ENCODE peak calls at places on chromosomes 2 and 18, in ten cellular contexts. One of them, this sample, is unnamed.
A peak's percentile ranks its signal among the peaks of the same experiment; 100 is the strongest.

GRCh38 chr2:193836424-193836823 is 1641.7 kb upstream of the TMEFF2 start:
- DNase-seq in psoas muscle: no peak
- DNase-seq in CD4-positive, CD25-positive, alpha-beta regulatory T cell: no peak
- DNase-seq in MM.1S: no peak
- DNase-seq in stomach: no peak
- DNase-seq in heart right ventricle: no peak
- DNase-seq in adrenal gland: no peak
- DNase-seq in sigmoid colon: no peak
- DNase-seq in Panc1: no peak
- DNase-seq in HAP-1: no peak
- DNase-seq in this sample: no peak

GRCh38 chr18:26421503-26421902 is 126.8 kb downstream of the KCTD1 start:
- DNase-seq in adrenal gland: no peak
- DNase-seq in MM.1S: no peak
- DNase-seq in heart right ventricle: no peak
- DNase-seq in HAP-1: no peak
- DNase-seq in psoas muscle: no peak
- DNase-seq in CD4-positive, CD25-positive, alpha-beta regulatory T cell: no peak
- DNase-seq in sigmoid colon: peak; percentile 26
- DNase-seq in stomach: no peak
- DNase-seq in Panc1: no peak
- DNase-seq in this sample: no peak

GRCh38 chr2:221492606-221493005 is 79.5 kb downstream of the EPHA4 start:
- DNase-seq in MM.1S: no peak
- DNase-seq in heart right ventricle: no peak
- DNase-seq in sigmoid colon: no peak
- DNase-seq in Panc1: no peak
- DNase-seq in HAP-1: no peak
- DNase-seq in CD4-positive, CD25-positive, alpha-beta regulatory T cell: no peak
- DNase-seq in psoas muscle: no peak
- DNase-seq in stomach: no peak
- DNase-seq in adrenal gland: no peak
- DNase-seq in this sample: no peak

GRCh38 chr2:216057688-216058193 is 23.9 kb downstream of the PECR start:
- DNase-seq in adrenal gland: no peak
- DNase-seq in heart right ventricle: no peak
- DNase-seq in CD4-positive, CD25-positive, alpha-beta regulatory T cell: peak; percentile 69
- DNase-seq in sigmoid colon: no peak
- DNase-seq in Panc1: no peak
- DNase-seq in psoas muscle: no peak
- DNase-seq in stomach: peak; percentile 40
- DNase-seq in MM.1S: peak; percentile 91
- DNase-seq in HAP-1: no peak
- DNase-seq in this sample: no peak

GRCh38 chr2:27966466-27966865 is 75.9 kb downstream of the BABAM2 start:
- DNase-seq in MM.1S: no peak
- DNase-seq in heart right ventricle: peak; percentile 21
- DNase-seq in Panc1: no peak
- DNase-seq in psoas muscle: peak; percentile 37
- DNase-seq in sigmoid colon: no peak
- DNase-seq in CD4-positive, CD25-positive, alpha-beta regulatory T cell: no peak
- DNase-seq in adrenal gland: no peak
- DNase-seq in stomach: no peak
- DNase-seq in HAP-1: no peak
- DNase-seq in this sample: no peak

GRCh38 chr2:70340921-70341765 is 39.3 kb upstream of the FAM136A start:
- DNase-seq in psoas muscle: no peak
- DNase-seq in MM.1S: peak; percentile 50
- DNase-seq in CD4-positive, CD25-positive, alpha-beta regulatory T cell: peak; percentile 21
- DNase-seq in sigmoid colon: no peak
- DNase-seq in Panc1: peak; percentile 39
- DNase-seq in HAP-1: peak; percentile 65
- DNase-seq in heart right ventricle: peak; percentile 9
- DNase-seq in adrenal gland: peak; percentile 24
- DNase-seq in stomach: no peak
- DNase-seq in this sample: no peak

GRCh38 chr2:222743263-222743865 is 71.9 kb downstream of the MOGAT1 start:
- DNase-seq in CD4-positive, CD25-positive, alpha-beta regulatory T cell: no peak
- DNase-seq in Panc1: no peak
- DNase-seq in MM.1S: no peak
- DNase-seq in stomach: no peak
- DNase-seq in psoas muscle: no peak
- DNase-seq in sigmoid colon: no peak
- DNase-seq in heart right ventricle: no peak
- DNase-seq in HAP-1: no peak
- DNase-seq in adrenal gland: peak; percentile 34
- DNase-seq in this sample: no peak

GRCh38 chr2:238143239-238143951 is 4.9 kb downstream of the KLHL30 start:
- DNase-seq in CD4-positive, CD25-positive, alpha-beta regulatory T cell: no peak
- DNase-seq in heart right ventricle: peak; percentile 60
- DNase-seq in psoas muscle: peak; percentile 97
- DNase-seq in MM.1S: no peak
- DNase-seq in Panc1: peak; percentile 38
- DNase-seq in stomach: no peak
- DNase-seq in HAP-1: no peak
- DNase-seq in adrenal gland: no peak
- DNase-seq in sigmoid colon: no peak
- DNase-seq in this sample: peak; percentile 77

GRCh38 chr2:101041413-101041812 is 39.3 kb downstream of the RPL31 start:
- DNase-seq in psoas muscle: no peak
- DNase-seq in HAP-1: no peak
- DNase-seq in adrenal gland: no peak
- DNase-seq in Panc1: no peak
- DNase-seq in CD4-positive, CD25-positive, alpha-beta regulatory T cell: no peak
- DNase-seq in heart right ventricle: no peak
- DNase-seq in sigmoid colon: no peak
- DNase-seq in MM.1S: no peak
- DNase-seq in stomach: no peak
- DNase-seq in this sample: no peak

GRCh38 chr2:126288362-126288761 is 367.6 kb upstream of the GYPC start:
- DNase-seq in adrenal gland: no peak
- DNase-seq in CD4-positive, CD25-positive, alpha-beta regulatory T cell: no peak
- DNase-seq in sigmoid colon: no peak
- DNase-seq in Panc1: no peak
- DNase-seq in MM.1S: no peak
- DNase-seq in HAP-1: no peak
- DNase-seq in psoas muscle: no peak
- DNase-seq in stomach: no peak
- DNase-seq in heart right ventricle: no peak
- DNase-seq in this sample: no peak

GRCh38 chr2:233821709-233822100 is 32.6 kb downstream of the HJURP start:
- DNase-seq in psoas muscle: no peak
- DNase-seq in HAP-1: peak; percentile 3
- DNase-seq in MM.1S: no peak
- DNase-seq in heart right ventricle: no peak
- DNase-seq in stomach: no peak
- DNase-seq in Panc1: no peak
- DNase-seq in CD4-positive, CD25-positive, alpha-beta regulatory T cell: no peak
- DNase-seq in sigmoid colon: peak; percentile 25
- DNase-seq in adrenal gland: no peak
- DNase-seq in this sample: no peak

GRCh38 chr2:62787381-62787780 is 81.9 kb downstream of the EHBP1 start:
- DNase-seq in sigmoid colon: no peak
- DNase-seq in CD4-positive, CD25-positive, alpha-beta regulatory T cell: peak; percentile 4
- DNase-seq in adrenal gland: no peak
- DNase-seq in psoas muscle: no peak
- DNase-seq in HAP-1: peak; percentile 14
- DNase-seq in heart right ventricle: no peak
- DNase-seq in Panc1: peak; percentile 24
- DNase-seq in stomach: no peak
- DNase-seq in MM.1S: peak; percentile 30
- DNase-seq in this sample: no peak

GRCh38 chr18:63322908-63323634 is 3.5 kb upstream of the BCL2 start:
- DNase-seq in HAP-1: peak; percentile 74
- DNase-seq in CD4-positive, CD25-positive, alpha-beta regulatory T cell: peak; percentile 68
- DNase-seq in stomach: peak; percentile 51
- DNase-seq in psoas muscle: no peak
- DNase-seq in MM.1S: peak; percentile 74
- DNase-seq in sigmoid colon: peak; percentile 80
- DNase-seq in adrenal gland: peak; percentile 54
- DNase-seq in Panc1: peak; percentile 32
- DNase-seq in heart right ventricle: peak; percentile 74
- DNase-seq in this sample: peak; percentile 63

GRCh38 chr2:214542866-214543265 is 132.0 kb downstream of the VWC2L start:
- DNase-seq in sigmoid colon: no peak
- DNase-seq in adrenal gland: no peak
- DNase-seq in MM.1S: no peak
- DNase-seq in stomach: no peak
- DNase-seq in psoas muscle: no peak
- DNase-seq in Panc1: no peak
- DNase-seq in heart right ventricle: no peak
- DNase-seq in CD4-positive, CD25-positive, alpha-beta regulatory T cell: no peak
- DNase-seq in HAP-1: no peak
- DNase-seq in this sample: no peak

DNA sequence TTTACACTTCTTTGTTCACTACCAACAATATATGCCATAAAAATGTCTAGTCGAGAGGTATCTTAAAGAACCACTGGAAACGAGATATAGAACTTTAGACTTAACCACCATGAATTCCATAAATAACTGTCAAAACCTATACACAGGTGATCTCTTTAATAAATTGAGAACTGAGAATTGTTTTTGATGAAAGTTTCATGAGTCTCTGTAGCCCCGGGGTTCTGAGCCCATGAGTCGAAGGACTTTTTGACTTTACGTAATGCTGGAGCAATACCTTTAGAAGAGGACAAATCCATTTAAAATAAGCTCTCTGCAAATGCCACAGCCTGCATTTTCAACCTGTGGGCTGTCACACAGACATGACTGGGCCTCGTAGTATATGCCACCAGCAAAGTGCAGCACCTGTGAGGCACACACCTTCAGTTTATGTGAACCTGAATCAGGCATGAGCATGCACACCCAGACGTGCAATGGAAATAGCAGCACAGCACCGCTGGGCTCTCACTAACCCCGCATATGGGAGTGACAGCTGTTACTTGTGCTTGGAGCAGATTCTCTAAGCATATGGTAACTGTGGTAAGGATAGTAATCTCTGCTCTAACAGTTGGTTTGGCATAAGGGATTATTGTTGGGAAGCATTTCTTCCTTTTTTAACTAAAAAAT is 383.2 kb downstream of the SOCS6 start:
- DNase-seq in sigmoid colon: no peak
- DNase-seq in heart right ventricle: no peak
- DNase-seq in CD4-positive, CD25-positive, alpha-beta regulatory T cell: peak; percentile 53
- DNase-seq in HAP-1: no peak
- DNase-seq in psoas muscle: no peak
- DNase-seq in adrenal gland: no peak
- DNase-seq in stomach: no peak
- DNase-seq in Panc1: no peak
- DNase-seq in MM.1S: peak; percentile 75
- DNase-seq in this sample: no peak
- H3K9me3 ChIP-seq in sigmoid colon: no peaks in the 10 kb centered on the region
- H3K9me3 ChIP-seq in heart right ventricle: peaks cover 14% of the 10 kb centered on the region
- H3K9me3 ChIP-seq in CD4-positive, CD25-positive, alpha-beta regulatory T cell: peaks cover 16% of the 10 kb centered on the region
- H3K9me3 ChIP-seq in HAP-1: no peaks in the 10 kb centered on the region
- H3K9me3 ChIP-seq in psoas muscle: peaks cover 4% of the 10 kb centered on the region
- H3K9me3 ChIP-seq in adrenal gland: no peaks in the 10 kb centered on the region
- H3K9me3 ChIP-seq in stomach: peaks cover 19% of the 10 kb centered on the region
- H3K9me3 ChIP-seq in Panc1: no peaks in the 10 kb centered on the region
- H3K9me3 ChIP-seq in MM.1S: no peaks in the 10 kb centered on the region
- H3K9me3 ChIP-seq in this sample: no peaks in the 10 kb centered on the region

GRCh38 chr2:107363811-107364210 is 462.9 kb upstream of the RGPD4 start:
- DNase-seq in heart right ventricle: no peak
- DNase-seq in adrenal gland: no peak
- DNase-seq in stomach: no peak
- DNase-seq in MM.1S: no peak
- DNase-seq in psoas muscle: no peak
- DNase-seq in HAP-1: no peak
- DNase-seq in sigmoid colon: no peak
- DNase-seq in CD4-positive, CD25-positive, alpha-beta regulatory T cell: no peak
- DNase-seq in Panc1: no peak
- DNase-seq in this sample: no peak
- H3K4me1 ChIP-seq in heart right ventricle: no peaks in the 10 kb centered on the region
- H3K4me1 ChIP-seq in adrenal gland: no peaks in the 10 kb centered on the region
- H3K4me1 ChIP-seq in stomach: no peaks in the 10 kb centered on the region
- H3K4me1 ChIP-seq in MM.1S: no peaks in the 10 kb centered on the region
- H3K4me1 ChIP-seq in psoas muscle: no peaks in the 10 kb centered on the region
- H3K4me1 ChIP-seq in HAP-1: no peaks in the 10 kb centered on the region
- H3K4me1 ChIP-seq in sigmoid colon: no peaks in the 10 kb centered on the region
- H3K4me1 ChIP-seq in CD4-positive, CD25-positive, alpha-beta regulatory T cell: no peaks in the 10 kb centered on the region
- H3K4me1 ChIP-seq in Panc1: no peaks in the 10 kb centered on the region
- H3K4me1 ChIP-seq in this sample: no peaks in the 10 kb centered on the region

GRCh38 chr2:206266130-206267125 is 8.0 kb upstream of the ZDBF2 start:
- DNase-seq in adrenal gland: no peak
- DNase-seq in psoas muscle: no peak
- DNase-seq in HAP-1: no peak
- DNase-seq in MM.1S: no peak
- DNase-seq in sigmoid colon: no peak
- DNase-seq in stomach: no peak
- DNase-seq in heart right ventricle: no peak
- DNase-seq in CD4-positive, CD25-positive, alpha-beta regulatory T cell: no peak
- DNase-seq in Panc1: no peak
- DNase-seq in this sample: no peak
- H3K9me3 ChIP-seq in adrenal gland: no peaks in the 10 kb centered on the region
- H3K9me3 ChIP-seq in psoas muscle: no peaks in the 10 kb centered on the region
- H3K9me3 ChIP-seq in HAP-1: no peaks in the 10 kb centered on the region
- H3K9me3 ChIP-seq in MM.1S: no peaks in the 10 kb centered on the region
- H3K9me3 ChIP-seq in sigmoid colon: no peaks in the 10 kb centered on the region
- H3K9me3 ChIP-seq in stomach: no peaks in the 10 kb centered on the region
- H3K9me3 ChIP-seq in heart right ventricle: no peaks in the 10 kb centered on the region
- H3K9me3 ChIP-seq in CD4-positive, CD25-positive, alpha-beta regulatory T cell: no peaks in the 10 kb centered on the region
- H3K9me3 ChIP-seq in Panc1: no peaks in the 10 kb centered on the region
- H3K9me3 ChIP-seq in this sample: no peaks in the 10 kb centered on the region

GRCh38 chr2:241556734-241557133 is 1.8 kb upstream of the BOK start:
- DNase-seq in stomach: no peak
- DNase-seq in psoas muscle: no peak
- DNase-seq in MM.1S: no peak
- DNase-seq in adrenal gland: no peak
- DNase-seq in Panc1: no peak
- DNase-seq in sigmoid colon: no peak
- DNase-seq in heart right ventricle: no peak
- DNase-seq in HAP-1: no peak
- DNase-seq in CD4-positive, CD25-positive, alpha-beta regulatory T cell: no peak
- DNase-seq in this sample: no peak

GRCh38 chr2:241555711-241556110 is 2.8 kb upstream of the BOK start:
- DNase-seq in CD4-positive, CD25-positive, alpha-beta regulatory T cell: no peak
- DNase-seq in HAP-1: no peak
- DNase-seq in stomach: no peak
- DNase-seq in sigmoid colon: no peak
- DNase-seq in adrenal gland: no peak
- DNase-seq in heart right ventricle: no peak
- DNase-seq in MM.1S: no peak
- DNase-seq in psoas muscle: no peak
- DNase-seq in Panc1: no peak
- DNase-seq in this sample: peak; percentile 1

GRCh38 chr2:241553512-241553830 is 5.1 kb upstream of the BOK start:
- DNase-seq in CD4-positive, CD25-positive, alpha-beta regulatory T cell: no peak
- DNase-seq in Panc1: no peak
- DNase-seq in heart right ventricle: no peak
- DNase-seq in psoas muscle: no peak
- DNase-seq in stomach: no peak
- DNase-seq in sigmoid colon: no peak
- DNase-seq in adrenal gland: no peak
- DNase-seq in MM.1S: no peak
- DNase-seq in HAP-1: no peak
- DNase-seq in this sample: no peak

GRCh38 chr2:241553981-241554380 is 4.6 kb upstream of the BOK start:
- DNase-seq in heart right ventricle: no peak
- DNase-seq in MM.1S: no peak
- DNase-seq in CD4-positive, CD25-positive, alpha-beta regulatory T cell: no peak
- DNase-seq in Panc1: no peak
- DNase-seq in psoas muscle: no peak
- DNase-seq in stomach: no peak
- DNase-seq in adrenal gland: no peak
- DNase-seq in sigmoid colon: no peak
- DNase-seq in HAP-1: no peak
- DNase-seq in this sample: no peak

GRCh38 chr2:241554610-241555322 is 3.8 kb upstream of the BOK start:
- DNase-seq in HAP-1: no peak
- DNase-seq in psoas muscle: no peak
- DNase-seq in stomach: no peak
- DNase-seq in MM.1S: no peak
- DNase-seq in heart right ventricle: no peak
- DNase-seq in adrenal gland: no peak
- DNase-seq in sigmoid colon: no peak
- DNase-seq in CD4-positive, CD25-positive, alpha-beta regulatory T cell: no peak
- DNase-seq in Panc1: no peak
- DNase-seq in this sample: no peak
- H3K4me1 ChIP-seq in HAP-1: peaks cover 3% of the 10 kb centered on the region
- H3K4me1 ChIP-seq in psoas muscle: peaks cover 8% of the 10 kb centered on the region
- H3K4me1 ChIP-seq in stomach: peaks cover 25% of the 10 kb centered on the region
- H3K4me1 ChIP-seq in MM.1S: no peaks in the 10 kb centered on the region
- H3K4me1 ChIP-seq in heart right ventricle: peaks cover 5% of the 10 kb centered on the region
- H3K4me1 ChIP-seq in adrenal gland: no peaks in the 10 kb centered on the region
- H3K4me1 ChIP-seq in sigmoid colon: no peaks in the 10 kb centered on the region
- H3K4me1 ChIP-seq in CD4-positive, CD25-positive, alpha-beta regulatory T cell: peaks cover 15% of the 10 kb centered on the region
- H3K4me1 ChIP-seq in Panc1: peaks cover 13% of the 10 kb centered on the region
- H3K4me1 ChIP-seq in this sample: no peaks in the 10 kb centered on the region